ENCODE peak calls at places on chromosomes 16 and 17, in four cellular contexts. One of them, this sample, is unnamed.

GRCh38 chr17:21167303-21167702 is 40.5 kb downstream of the DHRS7B start:
- DNase-seq in activated CD4-positive, alpha-beta T cell treated with anti-CD3 and anti-CD28 coated beads for 1 hour: no peak
- DNase-seq in Peyer's patch: no peak
- DNase-seq in IMR-90: peak
- DNase-seq in this sample: no peak

GRCh38 chr16:27177031-27177774 is 26.1 kb upstream of the KDM8 start:
- DNase-seq in activated CD4-positive, alpha-beta T cell treated with anti-CD3 and anti-CD28 coated beads for 1 hour: no peak
- DNase-seq in Peyer's patch: no peak
- DNase-seq in IMR-90: peak
- DNase-seq in this sample: no peak

GRCh38 chr16:10333321-10334032 is 52.4 kb upstream of the ATF7IP2 start:
- DNase-seq in activated CD4-positive, alpha-beta T cell treated with anti-CD3 and anti-CD28 coated beads for 1 hour: no peak
- DNase-seq in Peyer's patch: peak
- DNase-seq in IMR-90: no peak
- DNase-seq in this sample: no peak

GRCh38 chr16:68252383-68252782 is 7.2 kb downstream of the PLA2G15 start:
- DNase-seq in activated CD4-positive, alpha-beta T cell treated with anti-CD3 and anti-CD28 coated beads for 1 hour: no peak
- DNase-seq in Peyer's patch: no peak
- DNase-seq in IMR-90: no peak
- DNase-seq in this sample: no peak

GRCh38 chr17:63075969-63076368 is 109.9 kb downstream of the TANC2 start:
- DNase-seq in activated CD4-positive, alpha-beta T cell treated with anti-CD3 and anti-CD28 coated beads for 1 hour: no peak
- DNase-seq in Peyer's patch: no peak
- DNase-seq in IMR-90: peak
- DNase-seq in this sample: no peak

GRCh38 chr17:77905266-77905665 is 53.2 kb upstream of the TNRC6C start:
- DNase-seq in activated CD4-positive, alpha-beta T cell treated with anti-CD3 and anti-CD28 coated beads for 1 hour: no peak
- DNase-seq in Peyer's patch: peak
- DNase-seq in IMR-90: no peak
- DNase-seq in this sample: no peak

GRCh38 chr17:44266402-44267164 is 1.4 kb downstream of the SLC4A1 start:
- DNase-seq in activated CD4-positive, alpha-beta T cell treated with anti-CD3 and anti-CD28 coated beads for 1 hour: no peak
- DNase-seq in Peyer's patch: no peak
- DNase-seq in IMR-90: no peak
- DNase-seq in this sample: no peak

GRCh38 chr17:796609-797008 is 14.5 kb downstream of the MRM3 start:
- DNase-seq in activated CD4-positive, alpha-beta T cell treated with anti-CD3 and anti-CD28 coated beads for 1 hour: no peak
- DNase-seq in Peyer's patch: no peak
- DNase-seq in IMR-90: no peak
- DNase-seq in this sample: no peak

GRCh38 chr17:40995121-40995520 is 1.2 kb upstream of the KRTAP3-3 start:
- DNase-seq in activated CD4-positive, alpha-beta T cell treated with anti-CD3 and anti-CD28 coated beads for 1 hour: no peak
- DNase-seq in Peyer's patch: no peak
- DNase-seq in IMR-90: no peak
- DNase-seq in this sample: no peak

GRCh38 chr16:88446736-88447135 is 6.3 kb upstream of the ZFPM1 start:
- DNase-seq in activated CD4-positive, alpha-beta T cell treated with anti-CD3 and anti-CD28 coated beads for 1 hour: no peak
- DNase-seq in Peyer's patch: no peak
- DNase-seq in IMR-90: no peak
- DNase-seq in this sample: no peak

GRCh38 chr17:17781591-17782424 is 55.0 kb downstream of the SREBF1 start:
- DNase-seq in activated CD4-positive, alpha-beta T cell treated with anti-CD3 and anti-CD28 coated beads for 1 hour: no peak
- DNase-seq in Peyer's patch: peak
- DNase-seq in IMR-90: peak
- DNase-seq in this sample: no peak

GRCh38 chr17:63973930-63974593 is 1.3 kb upstream of the SCN4A start:
- DNase-seq in activated CD4-positive, alpha-beta T cell treated with anti-CD3 and anti-CD28 coated beads for 1 hour: no peak
- DNase-seq in Peyer's patch: no peak
- DNase-seq in IMR-90: peak
- DNase-seq in this sample: no peak

GRCh38 chr16:85735225-85735722 is 15.6 kb downstream of the C16orf74 start:
- DNase-seq in activated CD4-positive, alpha-beta T cell treated with anti-CD3 and anti-CD28 coated beads for 1 hour: peak
- DNase-seq in Peyer's patch: peak
- DNase-seq in IMR-90: no peak
- DNase-seq in this sample: peak

GRCh38 chr16:26605872-26606271 is 460.9 kb upstream of the C16orf82 start:
- DNase-seq in activated CD4-positive, alpha-beta T cell treated with anti-CD3 and anti-CD28 coated beads for 1 hour: no peak
- DNase-seq in Peyer's patch: no peak
- DNase-seq in IMR-90: no peak
- DNase-seq in this sample: no peak

GRCh38 chr16:11679250-11679649 is 11.0 kb downstream of the SNN start:
- DNase-seq in activated CD4-positive, alpha-beta T cell treated with anti-CD3 and anti-CD28 coated beads for 1 hour: no peak
- DNase-seq in Peyer's patch: peak
- DNase-seq in IMR-90: no peak
- DNase-seq in this sample: no peak

GRCh38 chr17:44200478-44201155 is 933 bp upstream of the ATXN7L3 start:
- DNase-seq in activated CD4-positive, alpha-beta T cell treated with anti-CD3 and anti-CD28 coated beads for 1 hour: no peak
- DNase-seq in Peyer's patch: no peak
- DNase-seq in IMR-90: no peak
- DNase-seq in this sample: no peak

GRCh38 chr16:90044111-90044551 is 24.9 kb upstream of the DBNDD1 start:
- DNase-seq in activated CD4-positive, alpha-beta T cell treated with anti-CD3 and anti-CD28 coated beads for 1 hour: no peak
- DNase-seq in Peyer's patch: peak
- DNase-seq in IMR-90: no peak
- DNase-seq in this sample: no peak

GRCh38 chr16:10122546-10122945 is 59.7 kb downstream of the GRIN2A start:
- DNase-seq in activated CD4-positive, alpha-beta T cell treated with anti-CD3 and anti-CD28 coated beads for 1 hour: no peak
- DNase-seq in Peyer's patch: no peak
- DNase-seq in IMR-90: no peak
- DNase-seq in this sample: no peak

GRCh38 chr16:81453091-81453728 is 8.6 kb downstream of the CMIP start:
- DNase-seq in activated CD4-positive, alpha-beta T cell treated with anti-CD3 and anti-CD28 coated beads for 1 hour: no peak
- DNase-seq in Peyer's patch: no peak
- DNase-seq in IMR-90: no peak
- DNase-seq in this sample: no peak

GRCh38 chr16:49456763-49457162 is 83.2 kb downstream of the C16orf78 start:
- DNase-seq in activated CD4-positive, alpha-beta T cell treated with anti-CD3 and anti-CD28 coated beads for 1 hour: no peak
- DNase-seq in Peyer's patch: peak
- DNase-seq in IMR-90: no peak
- DNase-seq in this sample: no peak

GRCh38 chr16:70746708-70747424 is 54.1 kb downstream of the VAC14 start:
- DNase-seq in activated CD4-positive, alpha-beta T cell treated with anti-CD3 and anti-CD28 coated beads for 1 hour: no peak
- DNase-seq in Peyer's patch: peak
- DNase-seq in IMR-90: peak
- DNase-seq in this sample: no peak

GRCh38 chr17:11300738-11301137 is 59.7 kb downstream of the SHISA6 start:
- DNase-seq in activated CD4-positive, alpha-beta T cell treated with anti-CD3 and anti-CD28 coated beads for 1 hour: no peak
- DNase-seq in Peyer's patch: no peak
- DNase-seq in IMR-90: no peak
- DNase-seq in this sample: no peak

GRCh38 chr17:62052765-62053338 is 12.2 kb downstream of the MED13 start:
- DNase-seq in activated CD4-positive, alpha-beta T cell treated with anti-CD3 and anti-CD28 coated beads for 1 hour: no peak
- DNase-seq in Peyer's patch: no peak
- DNase-seq in IMR-90: no peak
- DNase-seq in this sample: no peak

GRCh38 chr17:10649602-10650001 is 7.5 kb downstream of the MYH3 start:
- DNase-seq in activated CD4-positive, alpha-beta T cell treated with anti-CD3 and anti-CD28 coated beads for 1 hour: no peak
- DNase-seq in Peyer's patch: no peak
- DNase-seq in IMR-90: no peak
- DNase-seq in this sample: no peak

GRCh38 chr16:330746-331145 is 21.8 kb downstream of the AXIN1 start:
- DNase-seq in activated CD4-positive, alpha-beta T cell treated with anti-CD3 and anti-CD28 coated beads for 1 hour: no peak
- DNase-seq in Peyer's patch: no peak
- DNase-seq in IMR-90: no peak
- DNase-seq in this sample: no peak

GRCh38 chr17:19948100-19948943 is 29.3 kb downstream of the AKAP10 start:
- DNase-seq in activated CD4-positive, alpha-beta T cell treated with anti-CD3 and anti-CD28 coated beads for 1 hour: no peak
- DNase-seq in Peyer's patch: no peak
- DNase-seq in IMR-90: no peak
- DNase-seq in this sample: no peak

GRCh38 chr16:89360760-89361435 is 129.5 kb downstream of the ANKRD11 start:
- DNase-seq in activated CD4-positive, alpha-beta T cell treated with anti-CD3 and anti-CD28 coated beads for 1 hour: peak
- DNase-seq in Peyer's patch: peak
- DNase-seq in IMR-90: no peak
- DNase-seq in this sample: peak

GRCh38 chr17:64037802-64038201 is 17.4 kb upstream of the ICAM2 start:
- DNase-seq in activated CD4-positive, alpha-beta T cell treated with anti-CD3 and anti-CD28 coated beads for 1 hour: no peak
- DNase-seq in Peyer's patch: peak
- DNase-seq in IMR-90: no peak
- DNase-seq in this sample: no peak

GRCh38 chr17:51860934-51861561 is 297.5 kb downstream of the CA10 start:
- DNase-seq in activated CD4-positive, alpha-beta T cell treated with anti-CD3 and anti-CD28 coated beads for 1 hour: no peak
- DNase-seq in Peyer's patch: peak
- DNase-seq in IMR-90: no peak
- DNase-seq in this sample: no peak

GRCh38 chr17:62179525-62180161 is 114.6 kb upstream of the MED13 start:
- DNase-seq in activated CD4-positive, alpha-beta T cell treated with anti-CD3 and anti-CD28 coated beads for 1 hour: no peak
- DNase-seq in Peyer's patch: peak
- DNase-seq in IMR-90: peak
- DNase-seq in this sample: no peak

GRCh38 chr17:6413073-6413472 is 21.8 kb downstream of the AIPL1 start:
- DNase-seq in activated CD4-positive, alpha-beta T cell treated with anti-CD3 and anti-CD28 coated beads for 1 hour: no peak
- DNase-seq in Peyer's patch: no peak
- DNase-seq in IMR-90: peak
- DNase-seq in this sample: no peak

This sample was measured in stimulated activated CD8-positive, alpha-beta memory T cell treated with anti-CD3 and anti-CD28 coated beads, Interleukin-12 subunit alpha, Interleukin-12 subunit beta, amount 100 ng/mL, for 1 hour.